ENCODE peak calls at places on chromosomes 4 and X, in nine cellular contexts. A is RWPE1; B is nephron progenitor cell; X is uterus; D is AG10803; U is MCF 10A; I is epithelial cell of proximal tubule; C is mammary epithelial cell; H is CD8-positive, alpha-beta T cell. K is an unnamed sample.

GRCh38 chr4:144647095-144647959 is 1.4 kb downstream of the HHIP start:
- DNase-seq in X (no peak), D (no peak), B (peak), U (no peak), A (peak), C (no peak), H (no peak), I (no peak), K (no peak)

GRCh38 chr4:1842993-1843448 is 12.9 kb downstream of the LETM1 start:
- DNase-seq in D (peak), B (no peak), H (no peak), X (peak), I (peak), C (no peak), U (peak), A (no peak), K (no peak)

GRCh38 chr4:183499389-183499788 is 5.5 kb upstream of the ING2 start:
- DNase-seq in H (no peak), U (peak), B (no peak), D (no peak), I (no peak), C (no peak), A (no peak), X (no peak), K (no peak)

GRCh38 chr4:167943872-167944505 is 148.3 kb upstream of the ANXA10 start:
- DNase-seq in H (no peak), B (no peak), U (peak), X (no peak), C (peak), I (no peak), D (no peak), A (no peak), K (no peak)

GRCh38 chrX:88903989-88904718 is 157.1 kb downstream of the CPXCR1 start:
- DNase-seq in B (no peak), X (no peak), I (no peak), C (no peak), U (no peak), D (no peak), A (no peak), H (no peak), K (no peak)

GRCh38 chr4:89284828-89285227 is 22.8 kb downstream of the GPRIN3 start:
- DNase-seq in U (no peak), I (no peak), H (no peak), X (no peak), D (no peak), C (no peak), A (no peak), B (no peak), K (no peak)

GRCh38 chrX:34218063-34218462 is 85.9 kb upstream of the FAM47A start:
- DNase-seq in X (no peak), H (no peak), U (peak), B (no peak), A (no peak), I (no peak), D (no peak), C (no peak), K (no peak)

GRCh38 chrX:8190341-8190830 is 19.3 kb upstream of the VCX2 start:
- DNase-seq in C (no peak), A (no peak), X (no peak), I (no peak), D (no peak), B (no peak), U (no peak), H (no peak), K (no peak)

GRCh38 chrX:104668550-104668949 is 102.6 kb downstream of the IL1RAPL2 start:
- DNase-seq in X (no peak), D (no peak), U (peak), A (no peak), B (no peak), H (no peak), C (peak), I (no peak), K (no peak)

GRCh38 chr4:77449162-77449561 is 156.5 kb upstream of the CXCL13 start:
- DNase-seq in I (no peak), C (no peak), U (peak), X (no peak), H (no peak), D (peak), A (peak), B (no peak), K (no peak)

GRCh38 chr4:112817933-112818921 is 181.3 kb downstream of the LARP7 start:
- DNase-seq in I (peak), C (peak), B (peak), U (peak), D (peak), A (peak), H (no peak), X (peak), K (peak)

GRCh38 chrX:112056886-112057285 is 25.7 kb downstream of the TRPC5 start:
- DNase-seq in U (no peak), I (no peak), C (no peak), A (no peak), X (no peak), H (no peak), B (no peak), D (no peak), K (no peak)

GRCh38 chr4:115090483-115091075 is 22.8 kb downstream of the NDST4 start:
- DNase-seq in B (peak), D (peak), U (peak), A (peak), X (no peak), H (no peak), C (peak), I (no peak), K (no peak)

GRCh38 chrX:53188763-53189162 is 36.2 kb downstream of the KDM5C start:
- DNase-seq in I (no peak), U (peak), C (peak), D (no peak), A (no peak), H (no peak), X (no peak), B (no peak), K (no peak)

GRCh38 chr4:48329976-48330375 is 11.4 kb upstream of the SLAIN2 start:
- DNase-seq in D (peak), C (peak), I (no peak), U (peak), A (peak), H (no peak), X (no peak), B (no peak), K (no peak)

GRCh38 chr4:70838400-70838971 is 1.2 kb downstream of the GRSF1 start:
- DNase-seq in A (no peak), H (no peak), C (peak), B (no peak), X (no peak), U (peak), I (no peak), D (peak), K (no peak)

GRCh38 chr4:116734178-116734577 is 351.2 kb downstream of the TRAM1L1 start:
- DNase-seq in I (no peak), C (no peak), B (no peak), H (no peak), D (no peak), X (no peak), U (no peak), A (no peak), K (no peak)

GRCh38 chr4:152369903-152370296 is 166.0 kb downstream of the FBXW7 start:
- DNase-seq in A (no peak), X (no peak), B (no peak), U (no peak), D (no peak), H (no peak), C (no peak), I (no peak), K (no peak)

GRCh38 chr4:163332526-163333405 is at the start of gene NPY1R:
- DNase-seq in H (no peak), U (peak), A (peak), I (peak), C (peak), D (peak), B (peak), X (peak), K (peak)

GRCh38 chr4:34289489-34289888 is 1954.8 kb downstream of the ARAP2 start:
- DNase-seq in B (no peak), C (no peak), D (peak), I (no peak), H (no peak), A (no peak), X (no peak), U (no peak), K (no peak)

GRCh38 chrX:8632949-8633348 is 99.0 kb downstream of the ANOS1 start:
- DNase-seq in A (no peak), X (no peak), B (no peak), U (peak), C (no peak), I (no peak), H (no peak), D (no peak), K (no peak)

GRCh38 chrX:103344606-103345005 is 11.7 kb upstream of the TCEAL9 start:
- DNase-seq in D (no peak), X (no peak), I (no peak), C (no peak), B (no peak), A (no peak), H (no peak), U (no peak), K (no peak)

GRCh38 chrX:74421181-74422028 is at the start of gene SLC16A2:
- DNase-seq in C (peak), H (no peak), X (peak), I (no peak), B (peak), D (peak), U (peak), A (peak), K (peak)

GRCh38 chr4:111639876-111640275 is 505.4 kb upstream of the FAM241A start:
- DNase-seq in I (no peak), X (no peak), C (peak), U (peak), A (peak), H (no peak), D (peak), B (no peak), K (no peak)

GRCh38 chrX:30661228-30661627 is 8.0 kb downstream of the GK start:
- DNase-seq in A (no peak), C (no peak), B (no peak), U (no peak), X (no peak), H (no peak), I (no peak), D (no peak), K (no peak)

GRCh38 chr4:94454405-94454804 is 2.7 kb downstream of the PDLIM5 start:
- DNase-seq in D (no peak), H (no peak), A (no peak), U (peak), C (peak), I (no peak), X (no peak), B (no peak), K (no peak)

GRCh38 chr4:173859091-173859713 is 329.2 kb upstream of the HAND2 start:
- DNase-seq in I (no peak), U (no peak), D (no peak), B (no peak), H (no peak), C (no peak), X (no peak), A (no peak), K (no peak)

GRCh38 chrX:117397846-117398245 is 718.8 kb downstream of the KLHL13 start:
- DNase-seq in H (no peak), U (peak), B (no peak), C (no peak), A (peak), I (no peak), D (no peak), X (no peak), K (no peak)

GRCh38 chrX:23228950-23229448 is 105.7 kb upstream of the PTCHD1 start:
- DNase-seq in X (no peak), C (no peak), B (no peak), A (no peak), U (peak), I (peak), D (no peak), H (no peak), K (no peak)

GRCh38 chr4:175953960-175954521 is 111.6 kb upstream of the WDR17 start:
- DNase-seq in D (no peak), B (no peak), H (no peak), I (no peak), A (peak), U (peak), X (no peak), C (no peak), K (no peak)
- TF ChIP-seq CTCF in D (no peak), B (peak), H (no peak), I (peak), A (no peak), U (no peak), X (no peak), C (peak), K (no peak)

GRCh38 chr4:186027405-186027804 is 41.6 kb upstream of the TLR3 start:
- DNase-seq in C (peak), I (no peak), U (no peak), X (no peak), H (no peak), A (peak), B (no peak), D (no peak), K (no peak)

GRCh38 chr4:186033027-186033426 is 35.9 kb upstream of the TLR3 start:
- DNase-seq in U (no peak), B (no peak), D (no peak), C (no peak), X (no peak), H (no peak), I (no peak), A (no peak), K (no peak)

GRCh38 chr4:186029731-186030421 is 39.1 kb upstream of the TLR3 start:
- DNase-seq in U (no peak), C (no peak), A (no peak), B (peak), D (peak), I (no peak), X (peak), H (no peak), K (peak)

GRCh38 chr4:186030795-186031194 is 38.2 kb upstream of the TLR3 start:
- DNase-seq in A (no peak), H (no peak), D (no peak), C (no peak), U (no peak), I (no peak), X (no peak), B (no peak), K (no peak)

DNA sequence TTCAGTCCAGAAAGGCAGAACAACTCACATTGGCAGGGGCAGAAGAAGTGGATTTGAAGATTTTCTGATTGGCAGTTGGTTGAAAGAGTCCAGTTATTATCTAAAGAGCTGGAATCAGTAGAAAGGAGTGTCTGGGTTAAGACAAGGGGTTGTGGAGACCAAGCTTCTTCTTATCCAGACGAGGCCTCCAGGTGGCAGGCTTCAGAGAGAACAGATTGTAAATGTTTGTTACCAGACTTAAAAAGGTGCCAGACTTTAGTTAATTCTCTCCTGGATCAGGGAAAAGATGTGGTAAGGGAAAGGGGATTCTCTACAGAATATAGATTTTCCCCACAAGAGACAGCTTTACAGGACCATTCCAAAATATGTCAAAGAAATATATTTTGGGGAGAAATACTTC is 36.7 kb upstream of the TLR3 start:
- DNase-seq in C (no peak), X (no peak), H (no peak), D (no peak), U (no peak), I (no peak), B (no peak), A (no peak), K (no peak)
- TF ChIP-seq CTCF in C (peak), X (no peak), H (no peak), D (no peak), U (no peak), I (peak), B (no peak), A (no peak), K (peak)

GRCh38 chrX:41737065-41737464 is 13.1 kb downstream of the GPR82 start:
- DNase-seq in X (no peak), B (no peak), C (no peak), A (no peak), I (no peak), U (no peak), H (no peak), D (no peak), K (no peak)

GRCh38 chrX:41733939-41734338 is 10.0 kb downstream of the GPR82 start:
- DNase-seq in B (no peak), A (no peak), H (no peak), I (no peak), X (no peak), D (no peak), C (peak), U (no peak), K (no peak)

GRCh38 chrX:41730101-41730500 is 6.1 kb downstream of the GPR82 start:
- DNase-seq in X (no peak), U (peak), D (peak), I (no peak), A (no peak), B (no peak), C (no peak), H (no peak), K (no peak)

GRCh38 chrX:41732260-41732659 is 8.3 kb downstream of the GPR82 start:
- DNase-seq in D (no peak), C (no peak), A (no peak), X (no peak), H (no peak), B (no peak), I (no peak), U (no peak), K (no peak)

GRCh38 chrX:41734530-41734929 is 10.5 kb downstream of the GPR82 start:
- DNase-seq in H (no peak), I (no peak), X (no peak), U (peak), C (peak), B (no peak), D (peak), A (peak), K (no peak)
- TF ChIP-seq CTCF in H (peak), I (peak), X (peak), U (peak), C (peak), B (peak), D (peak), A (peak), K (no peak)

GRCh38 chr4:175562111-175562510 is 250.0 kb downstream of the GPM6A start:
- DNase-seq in U (no peak), B (no peak), A (no peak), C (no peak), D (no peak), X (no peak), I (no peak), H (no peak), K (no peak)

GRCh38 chr4:175562537-175562936 is 249.5 kb downstream of the GPM6A start:
- DNase-seq in I (no peak), H (no peak), X (no peak), U (no peak), C (no peak), A (no peak), D (no peak), B (no peak), K (no peak)

GRCh38 chr4:175561691-175562090 is 250.4 kb downstream of the GPM6A start:
- DNase-seq in U (no peak), I (no peak), A (no peak), H (no peak), X (no peak), B (no peak), D (no peak), C (no peak), K (no peak)

DNA sequence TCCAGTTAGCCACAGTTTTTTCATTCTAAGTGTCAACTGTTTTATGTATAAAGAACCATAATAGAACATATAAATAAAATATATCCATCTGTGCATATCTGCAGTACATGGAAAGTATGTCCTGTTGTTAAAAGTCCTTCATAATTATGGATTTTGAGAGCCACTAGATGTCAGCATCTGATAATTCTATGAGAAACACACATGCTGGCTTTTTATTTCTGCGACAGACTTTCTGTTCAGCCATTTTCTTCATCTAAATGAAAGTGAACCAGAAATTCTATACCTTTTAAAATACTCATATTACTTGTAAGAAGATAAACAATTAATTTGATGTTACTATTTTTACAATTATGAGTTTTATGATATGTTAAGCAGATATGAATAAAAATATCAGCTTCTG is 251.4 kb downstream of the GPM6A start:
- DNase-seq in X (no peak), A (no peak), C (peak), D (peak), H (no peak), I (no peak), B (no peak), U (peak), K (no peak)
- TF ChIP-seq CTCF in X (no peak), A (peak), C (peak), D (no peak), H (no peak), I (peak), B (no peak), U (peak), K (no peak)

DNA sequence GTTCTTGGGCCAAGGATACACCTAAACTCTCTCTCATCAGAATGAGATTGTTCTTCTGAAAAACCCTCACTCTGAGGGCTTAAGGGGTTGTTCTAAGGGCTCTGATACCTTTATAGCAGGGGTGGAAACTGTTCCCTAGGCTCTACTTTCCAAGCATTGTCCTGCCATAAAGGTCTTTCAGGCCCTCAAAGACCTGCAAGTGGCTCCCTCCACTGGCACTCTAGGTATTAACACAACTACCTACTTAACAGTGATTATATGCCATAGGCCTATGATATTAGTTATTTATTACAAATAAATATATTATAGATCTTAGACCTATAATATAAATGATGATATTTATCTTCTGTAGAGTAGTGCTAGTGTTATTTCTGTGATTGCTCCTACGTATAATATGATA is 473.7 kb upstream of the RPS6KA3 start:
- DNase-seq in I (no peak), X (no peak), A (no peak), D (no peak), H (no peak), B (no peak), U (no peak), C (no peak), K (no peak)
- TF ChIP-seq CTCF in I (peak), X (no peak), A (no peak), D (no peak), H (no peak), B (no peak), U (no peak), C (no peak), K (no peak)

DNA sequence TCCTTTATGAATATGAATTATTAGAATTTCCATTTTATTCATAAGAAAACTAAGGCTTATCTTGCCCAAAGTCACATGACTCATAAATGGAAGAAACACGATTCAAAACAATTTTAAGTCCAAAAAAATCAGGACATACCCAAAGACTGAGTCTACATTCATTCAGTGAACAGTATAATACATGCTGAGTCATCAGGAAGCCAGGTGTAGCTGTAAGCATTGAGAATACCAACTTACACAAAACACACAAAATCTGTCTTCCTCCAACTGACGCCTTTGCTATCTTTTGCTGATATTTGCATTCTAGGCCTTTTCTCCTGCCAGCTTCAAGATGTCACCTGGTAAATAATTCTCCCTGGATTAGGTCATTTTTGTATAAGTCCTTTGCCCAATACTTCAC is 520.1 kb upstream of the GALNT7 start:
- DNase-seq in D (no peak), A (no peak), H (no peak), X (no peak), B (no peak), C (peak), I (no peak), U (peak), K (no peak)
- TF ChIP-seq CTCF in D (no peak), A (no peak), H (no peak), X (no peak), B (no peak), C (no peak), I (no peak), U (no peak), K (no peak)

DNA sequence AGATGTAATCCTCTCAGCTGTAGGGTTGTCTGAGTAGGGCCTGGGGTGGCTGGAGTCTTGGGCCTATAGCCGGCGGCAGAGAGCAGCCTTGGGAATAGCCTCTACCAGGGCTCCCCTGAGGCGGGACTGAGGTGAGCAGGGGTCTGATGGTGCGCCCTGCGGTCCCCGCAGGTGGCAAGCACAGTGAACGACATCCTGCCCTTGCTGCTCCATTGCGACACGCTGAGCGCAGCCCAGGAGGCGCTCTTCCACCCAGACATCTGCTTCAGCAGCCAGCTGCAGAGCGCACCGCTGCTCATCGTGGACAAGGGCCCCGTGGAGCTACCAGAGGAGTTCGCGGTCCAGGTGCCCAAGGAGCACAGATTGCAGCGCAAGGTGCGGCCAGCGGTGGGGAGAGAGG is 317.0 kb downstream of the ADGRL3 start:
- DNase-seq in B (peak), I (no peak), H (no peak), C (no peak), U (no peak), X (no peak), A (no peak), D (no peak), K (no peak)
- TF ChIP-seq CTCF in B (peak), I (no peak), H (no peak), C (no peak), U (no peak), X (no peak), A (no peak), D (no peak), K (no peak)